ENCODE peak calls at places on chromosomes 2 and 18, in six cellular contexts. N is fibroblast of lung, Z is Panc1, U is tibial nerve, Q is psoas muscle, F is astrocyte of the cerebellum. O is an unnamed sample.

GRCh38 chr2:173150087-173150486 is 74.4 kb downstream of the MAP3K20 start:
- DNase-seq in Q (no peak), F (peak), N (peak), Z (no peak), U (no peak), O (no peak)

GRCh38 chr2:156334496-156335478 is 2.3 kb upstream of the NR4A2 start:
- DNase-seq in Z (no peak), F (peak), Q (peak), N (peak), U (peak), O (peak)

GRCh38 chr2:169683054-169683424 is 11.2 kb downstream of the CFAP210 start:
- DNase-seq in N (no peak), U (no peak), Q (no peak), F (no peak), Z (no peak), O (no peak)

GRCh38 chr18:11741505-11742145 is 52.6 kb downstream of the GNAL start:
- DNase-seq in U (no peak), F (no peak), N (no peak), Z (no peak), Q (no peak), O (no peak)

GRCh38 chr2:199302851-199303250 is 154.9 kb downstream of the SATB2 start:
- DNase-seq in F (peak), Z (no peak), Q (no peak), N (peak), U (no peak), O (no peak)

GRCh38 chr2:166344286-166345113 is 31.2 kb downstream of the SCN9A start:
- DNase-seq in F (peak), N (peak), Z (no peak), Q (no peak), U (no peak), O (no peak)

GRCh38 chr2:234579231-234579962 is 82.5 kb upstream of the ARL4C start:
- DNase-seq in Z (no peak), F (no peak), N (peak), U (no peak), Q (no peak), O (no peak)

GRCh38 chr2:10909050-10909995 is 2.4 kb upstream of the KCNF1 start:
- DNase-seq in Z (no peak), N (no peak), U (no peak), Q (no peak), F (no peak), O (no peak)

GRCh38 chr18:13003466-13003896 is 12.3 kb downstream of the CEP192 start:
- DNase-seq in N (peak), F (peak), Q (no peak), U (no peak), Z (no peak), O (no peak)

GRCh38 chr2:102301867-102302362 is 9.4 kb upstream of the IL1RL1 start:
- DNase-seq in F (no peak), N (no peak), Q (no peak), Z (peak), U (peak), O (no peak)

GRCh38 chr2:16621348-16621747 is 44.3 kb downstream of the CYRIA start:
- DNase-seq in F (no peak), U (no peak), N (peak), Q (no peak), Z (no peak), O (no peak)

GRCh38 chr18:56373601-56374000 is 264.8 kb downstream of the TXNL1 start:
- DNase-seq in Q (no peak), Z (no peak), N (no peak), F (no peak), U (no peak), O (no peak)

GRCh38 chr2:236632295-236633218 is 62.9 kb downstream of the ACKR3 start:
- DNase-seq in F (no peak), U (no peak), N (no peak), Q (no peak), Z (no peak), O (no peak)

GRCh38 chr2:103355287-103355686 is 593.5 kb downstream of the TMEM182 start:
- DNase-seq in F (no peak), Z (no peak), N (no peak), U (no peak), Q (no peak), O (no peak)

GRCh38 chr18:54964741-54965140 is 5.5 kb upstream of the CCDC68 start:
- DNase-seq in Q (no peak), U (no peak), N (peak), Z (no peak), F (no peak), O (no peak)

GRCh38 chr18:62751341-62751821 is 36.0 kb downstream of the PHLPP1 start:
- DNase-seq in N (peak), Q (no peak), Z (no peak), F (peak), U (no peak), O (no peak)

GRCh38 chr2:33136056-33136455 is 189.3 kb downstream of the LTBP1 start:
- DNase-seq in F (no peak), N (no peak), U (no peak), Z (no peak), Q (no peak), O (no peak)

GRCh38 chr18:79851981-79852380 is 54.2 kb downstream of the KCNG2 start:
- DNase-seq in F (no peak), N (no peak), U (no peak), Z (no peak), Q (no peak), O (no peak)

GRCh38 chr2:53353372-53354111 is 414.1 kb upstream of the CHAC2 start:
- DNase-seq in U (no peak), Q (no peak), N (peak), F (peak), Z (no peak), O (peak)

GRCh38 chr2:173957517-173957916 is 7.7 kb downstream of the SP3 start:
- DNase-seq in U (no peak), F (no peak), Q (no peak), Z (no peak), N (no peak), O (no peak)

GRCh38 chr18:22694954-22695353 is 238.2 kb upstream of the RBBP8 start:
- DNase-seq in Z (no peak), Q (peak), U (peak), N (peak), F (peak), O (peak)

GRCh38 chr2:234032301-234032856 is 18.1 kb upstream of the SPP2 start:
- DNase-seq in F (peak), Z (no peak), N (peak), U (no peak), Q (no peak), O (no peak)

GRCh38 chr2:78992451-78992806 is 33.1 kb upstream of the REG3G start:
- DNase-seq in N (no peak), Z (no peak), Q (no peak), F (no peak), U (no peak), O (no peak)

GRCh38 chr2:223563462-223563861 is 38.7 kb downstream of the SCG2 start:
- DNase-seq in Z (peak), N (peak), Q (no peak), U (no peak), F (peak), O (no peak)

GRCh38 chr18:30588673-30589164 is 453.8 kb downstream of the DSC3 start:
- DNase-seq in F (no peak), Z (no peak), Q (no peak), N (no peak), U (no peak), O (no peak)

GRCh38 chr2:157523270-157524059 is 79.6 kb upstream of the CYTIP start:
- DNase-seq in U (no peak), F (no peak), N (no peak), Z (no peak), Q (no peak), O (no peak)

GRCh38 chr2:102027036-102027702 is 35.4 kb downstream of the IL1R2 start:
- DNase-seq in Z (no peak), F (peak), Q (no peak), U (no peak), N (peak), O (peak)

GRCh38 chr2:129078548-129078947 is 759.9 kb upstream of the HS6ST1 start:
- DNase-seq in N (no peak), Q (no peak), F (no peak), U (no peak), Z (no peak), O (no peak)

GRCh38 chr2:233928594-233929351 is 11.6 kb downstream of the TRPM8 start:
- DNase-seq in U (no peak), Q (no peak), Z (no peak), N (no peak), F (no peak), O (no peak)

GRCh38 chr2:15731213-15731888 is 139.7 kb downstream of the DDX1 start:
- DNase-seq in Z (no peak), Q (no peak), N (no peak), U (no peak), F (no peak), O (no peak)

GRCh38 chr2:227036527-227036926 is 127.5 kb downstream of the COL4A4 start:
- DNase-seq in U (no peak), Q (no peak), N (no peak), F (no peak), Z (no peak), O (no peak)

GRCh38 chr2:460861-461260 is 173.0 kb upstream of the ALKAL2 start:
- DNase-seq in Z (no peak), Q (no peak), U (no peak), F (peak), N (peak), O (no peak)

GRCh38 chr2:37322368-37322767 is 2.3 kb downstream of the PRKD3 start:
- DNase-seq in N (peak), U (no peak), Q (no peak), Z (no peak), F (no peak), O (no peak)
- H3K4me3 ChIP-seq in N (peak), U (peak), Q (peak), Z (no peak), F (no peak), O (peak)

GRCh38 chr2:180124273-180124881 is 117.3 kb upstream of the CWC22 start:
- DNase-seq in N (peak), F (peak), Q (no peak), U (peak), Z (peak), O (no peak)
- TF ChIP-seq CTCF in N (peak), F (peak), Q (peak), U (peak), Z (peak), O (peak)

DNA sequence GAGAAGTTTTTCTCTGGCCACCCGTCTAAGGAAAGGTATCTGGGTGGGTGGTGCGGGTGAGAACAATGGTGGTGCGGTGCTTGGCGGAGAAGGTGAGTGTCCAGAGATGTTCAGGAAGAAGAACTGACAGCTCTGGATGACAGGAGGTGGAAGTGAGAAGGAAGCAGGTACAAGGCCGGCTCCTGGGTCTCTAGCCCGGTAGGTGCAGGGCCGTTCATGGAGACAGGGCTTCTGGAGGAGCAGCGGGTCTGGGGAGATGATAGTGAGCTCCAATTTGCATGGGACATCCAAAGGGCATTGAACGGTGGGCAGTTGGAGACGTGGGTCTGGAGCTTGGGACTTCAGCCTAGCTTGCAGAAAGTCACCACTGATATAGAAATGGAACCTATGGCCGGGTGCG is 979 bp upstream of the FAHD2B start:
- DNase-seq in N (no peak), U (no peak), Z (no peak), Q (no peak), F (no peak), O (no peak)
- H3K4me3 ChIP-seq in N (no peak), U (peak), Z (no peak), Q (peak), F (no peak), O (peak)

GRCh38 chr2:27814772-27815171 is 43.3 kb downstream of the MRPL33 start:
- DNase-seq in U (no peak), F (no peak), N (no peak), Z (no peak), Q (no peak), O (no peak)

GRCh38 chr2:27811768-27812167 is 40.2 kb downstream of the MRPL33 start:
- DNase-seq in N (no peak), Z (no peak), F (no peak), U (no peak), Q (no peak), O (no peak)

GRCh38 chr2:27815860-27816438 is 44.4 kb downstream of the MRPL33 start:
- DNase-seq in N (no peak), Q (no peak), Z (no peak), F (no peak), U (no peak), O (no peak)
- TF ChIP-seq CTCF in N (no peak), Q (no peak), Z (no peak), F (no peak), U (no peak), O (no peak)

DNA sequence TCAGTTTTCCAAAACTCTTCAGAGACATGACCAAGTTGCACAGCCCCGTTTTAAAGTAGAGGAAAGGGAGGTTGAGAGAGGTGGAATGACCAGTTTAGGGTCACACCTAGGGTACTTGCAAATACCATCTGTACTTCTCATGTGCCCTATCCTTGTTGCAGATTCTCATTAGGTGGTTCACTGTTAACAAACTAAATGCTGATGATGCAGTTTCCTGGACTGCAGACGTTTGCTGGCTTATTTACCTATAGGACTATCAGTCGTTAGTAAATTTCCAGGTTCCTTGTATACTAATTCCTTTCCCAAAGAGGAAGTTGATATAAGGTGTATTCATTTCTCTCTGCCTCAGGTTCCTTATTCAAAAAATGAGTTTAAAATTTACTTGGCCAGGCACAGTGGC is 1.4 kb downstream of the FARP2 start:
- DNase-seq in F (no peak), N (no peak), U (no peak), Z (no peak), Q (no peak), O (no peak)
- H3K4me3 ChIP-seq in F (peak), N (peak), U (no peak), Z (peak), Q (peak), O (no peak)

O was measured in gastrocnemius medialis.